ENCODE peak calls at places on chromosomes 6 and 20, in four cellular contexts. T is body of pancreas, M is mesenchymal stem cell, O is K562. B is an unnamed sample.

GRCh38 chr20:53677447-53678314 is 84.0 kb upstream of the ZNF217 start:
- DNase-seq in O (peak), M (peak), T (peak), B (peak)

GRCh38 chr6:141829566-141829965 is 303.2 kb upstream of the GJE1 start:
- DNase-seq in M (no peak), O (no peak), T (no peak), B (no peak)

GRCh38 chr20:33944914-33945313 is 48.8 kb upstream of the RALY start:
- DNase-seq in T (no peak), M (no peak), O (no peak), B (no peak)

GRCh38 chr6:12008366-12009179 is 3.5 kb upstream of the HIVEP1 start:
- DNase-seq in M (peak), T (peak), O (peak), B (peak)

GRCh38 chr20:10636326-10636818 is 37.4 kb downstream of the JAG1 start:
- DNase-seq in O (no peak), T (no peak), M (peak), B (peak)

GRCh38 chr20:63706852-63707557 is 771 bp downstream of the ARFRP1 start:
- DNase-seq in T (peak), M (peak), O (peak), B (peak)

GRCh38 chr20:22425344-22426295 is 158.8 kb downstream of the FOXA2 start:
- DNase-seq in M (no peak), T (no peak), O (no peak), B (no peak)

GRCh38 chr20:1389703-1390385 is 3.0 kb downstream of the FKBP1A start:
- DNase-seq in M (no peak), T (no peak), O (no peak), B (no peak)

GRCh38 chr20:45968801-45969711 is 2.9 kb downstream of the ZNF335 start:
- DNase-seq in M (peak), O (no peak), T (peak), B (no peak)

GRCh38 chr6:146526192-146526591 is 17.4 kb upstream of the RAB32 start:
- DNase-seq in T (no peak), M (peak), O (no peak), B (peak)

GRCh38 chr6:158377866-158378265 is 65.6 kb downstream of the TULP4 start:
- DNase-seq in O (no peak), T (no peak), M (peak), B (peak)

GRCh38 chr6:113856011-113856551 is 1.1 kb upstream of the MARCKS start:
- DNase-seq in T (peak), M (peak), O (no peak), B (peak)

GRCh38 chr20:19099586-19100555 is 112.6 kb upstream of the SLC24A3 start:
- DNase-seq in T (no peak), O (no peak), M (no peak), B (no peak)

GRCh38 chr6:137282253-137282652 is 63.1 kb upstream of the IFNGR1 start:
- DNase-seq in M (no peak), O (no peak), T (no peak), B (no peak)

GRCh38 chr20:60780388-60781025 is 471.6 kb upstream of the CDH4 start:
- DNase-seq in T (no peak), O (no peak), M (no peak), B (no peak)

GRCh38 chr20:25525857-25526256 is 59.5 kb downstream of the NINL start:
- DNase-seq in M (peak), O (no peak), T (no peak), B (peak)

GRCh38 chr20:54293526-54293925 is 85.6 kb downstream of the PFDN4 start:
- DNase-seq in O (no peak), T (no peak), M (no peak), B (peak)

GRCh38 chr20:5136096-5136495 is 9.3 kb downstream of the CDS2 start:
- DNase-seq in M (no peak), T (no peak), O (no peak), B (peak)

DNA sequence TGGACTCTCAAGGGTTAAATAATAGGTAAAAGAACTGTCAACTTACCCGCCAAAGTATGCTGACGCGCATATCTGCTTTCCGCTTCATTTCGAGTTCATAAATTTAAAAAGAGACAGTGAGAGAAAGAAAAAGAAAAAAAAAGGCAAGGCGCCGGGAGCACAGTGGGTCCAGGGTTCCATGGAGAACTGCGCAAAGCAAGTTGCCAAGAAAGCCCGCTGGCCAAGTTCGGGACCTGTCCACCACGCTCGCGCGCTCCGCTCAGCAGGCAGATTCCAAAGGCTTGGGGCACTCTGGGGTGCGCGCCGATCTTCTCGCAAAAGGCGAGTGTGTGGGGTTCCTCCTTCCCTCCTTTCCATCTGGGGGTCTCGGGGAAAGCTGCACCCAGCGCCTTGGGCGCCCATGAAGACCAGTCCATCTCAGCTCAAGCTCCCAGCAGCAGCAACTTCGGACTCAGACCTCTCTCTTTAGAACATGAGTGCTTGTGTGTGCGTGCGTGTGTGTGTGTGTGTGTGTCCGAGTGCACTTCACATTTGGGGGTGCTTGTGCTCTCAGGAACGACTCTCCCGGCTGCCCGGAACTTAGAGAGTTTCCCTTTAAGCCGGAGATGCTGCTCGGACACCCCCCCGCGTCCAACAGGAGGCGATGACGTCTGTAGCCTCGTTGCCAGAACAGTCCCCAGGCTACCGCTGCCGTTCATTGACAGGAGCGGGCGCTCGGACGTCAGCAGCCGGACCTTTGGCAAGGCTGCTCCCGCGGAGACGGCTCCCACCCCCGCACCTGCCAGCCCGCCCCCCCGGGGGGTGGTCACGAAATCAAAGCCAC is 180.0 kb downstream of the TBXT start:
- DNase-seq in T (peak), O (no peak), M (peak), B (peak)
- H3K27ac ChIP-seq in T (no peak), O (no peak), M (no peak), B (no peak)

GRCh38 chr6:35725721-35726438 is 11.0 kb upstream of the ARMC12 start:
- DNase-seq in M (peak), T (peak), O (no peak), B (peak)
- H3K4me3 ChIP-seq in M (no peak), T (no peak), O (no peak), B (peak)

DNA sequence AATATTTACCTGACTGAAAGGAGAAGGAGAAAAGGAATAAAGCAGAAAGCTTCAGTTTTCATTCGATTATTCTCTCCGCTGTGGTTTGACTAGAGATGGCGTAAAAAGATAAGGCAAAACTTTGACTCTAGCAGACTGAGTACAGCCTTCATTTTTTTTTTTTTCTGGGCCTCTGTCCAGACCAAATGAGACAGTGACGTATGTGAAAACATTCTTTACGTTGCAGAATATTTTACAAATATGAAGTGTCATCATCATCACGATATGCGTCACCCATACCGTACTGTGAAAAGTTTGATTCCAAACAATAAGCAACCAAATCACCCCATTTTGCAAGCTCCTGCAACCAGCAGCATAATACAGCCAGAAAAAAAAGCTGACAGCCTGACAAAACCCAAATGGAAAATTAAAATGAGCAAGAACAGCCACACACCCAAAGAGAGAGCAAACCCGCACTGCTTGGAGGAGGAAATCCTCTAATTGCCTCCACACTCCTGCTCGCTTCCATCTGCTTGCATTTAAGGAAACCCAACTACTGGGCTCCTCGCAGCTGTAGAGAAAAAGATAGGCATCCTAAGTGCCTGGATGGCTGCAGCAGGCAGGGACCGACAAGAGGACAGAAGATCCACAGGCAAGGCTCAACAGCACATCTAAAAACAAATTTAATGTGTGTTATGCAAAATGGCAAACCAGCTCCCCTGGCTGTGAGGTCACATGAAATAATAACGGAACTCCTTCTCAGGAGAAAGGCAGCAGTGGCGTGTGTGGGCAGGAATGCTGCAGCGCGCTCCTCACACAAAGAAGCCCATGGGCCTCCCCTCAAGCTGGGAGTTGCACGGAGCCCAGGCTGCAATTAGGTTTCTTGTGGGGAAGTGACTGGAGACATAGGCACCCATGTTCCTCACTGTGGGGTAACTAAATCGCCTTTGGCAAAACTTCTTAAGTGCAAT is 113.1 kb downstream of the FYN start:
- DNase-seq in M (no peak), T (no peak), O (no peak), B (peak)
- H3K27ac ChIP-seq in M (no peak), T (peak), O (no peak), B (peak)

GRCh38 chr6:7042654-7043545 is 64.9 kb upstream of the RREB1 start:
- DNase-seq in T (no peak), O (no peak), M (peak), B (no peak)

GRCh38 chr6:7041511-7042026 is 66.2 kb upstream of the RREB1 start:
- DNase-seq in M (no peak), O (peak), T (no peak), B (no peak)

GRCh38 chr6:7045746-7046145 is 62.0 kb upstream of the RREB1 start:
- DNase-seq in T (no peak), M (no peak), O (no peak), B (no peak)

GRCh38 chr6:7045331-7045730 is 62.4 kb upstream of the RREB1 start:
- DNase-seq in T (no peak), O (no peak), M (no peak), B (no peak)

DNA sequence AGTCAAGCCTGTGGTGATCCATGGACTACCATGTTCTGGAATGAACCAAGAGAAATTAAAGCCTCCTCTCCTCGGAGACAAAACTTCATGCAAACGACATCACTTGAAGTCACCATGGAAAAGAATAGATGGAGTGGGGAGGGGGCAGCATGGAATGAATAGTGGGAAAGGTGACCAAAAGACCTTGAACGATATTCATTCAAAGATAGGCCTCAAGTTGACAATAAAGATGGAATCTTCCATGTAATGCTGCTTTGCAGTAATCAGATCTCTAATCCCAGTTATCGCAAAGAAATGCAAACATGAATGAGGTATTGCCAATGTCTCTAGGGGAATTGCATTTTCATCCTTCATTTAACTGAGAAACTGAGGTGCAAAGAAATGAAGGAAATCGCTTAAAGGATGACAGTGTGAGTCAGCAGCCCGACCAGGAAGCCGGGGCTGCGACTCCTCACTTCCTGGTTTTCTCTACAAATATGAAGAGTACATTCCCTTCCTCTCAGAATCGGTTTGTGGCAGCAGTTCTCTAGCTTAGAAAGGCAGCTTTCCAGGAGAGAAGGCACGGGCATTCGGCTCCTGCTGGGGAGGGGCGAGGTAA is 65.6 kb upstream of the RREB1 start:
- DNase-seq in M (peak), T (no peak), O (peak), B (peak)
- H3K4me3 ChIP-seq in M (no peak), T (no peak), O (no peak), B (no peak)